ENCODE peak calls at places on chromosome 14, in five cellular contexts. One of them, this sample, is unnamed.

GRCh38 chr14:58746261-58746660 is 108.5 kb downstream of the DACT1 start:
- DNase-seq in neuronal stem cell: no peak
- DNase-seq in mesendoderm: no peak
- DNase-seq in trophoblast cell: peak
- DNase-seq in IMR-90: peak
- DNase-seq in this sample: peak

GRCh38 chr14:73227812-73228781 is 9.2 kb upstream of the PAPLN start:
- DNase-seq in trophoblast cell: peak
- DNase-seq in IMR-90: peak
- DNase-seq in neuronal stem cell: no peak
- DNase-seq in mesendoderm: peak
- DNase-seq in this sample: peak

GRCh38 chr14:103213331-103213730 is 90.1 kb downstream of the TNFAIP2 start:
- DNase-seq in IMR-90: no peak
- DNase-seq in mesendoderm: no peak
- DNase-seq in neuronal stem cell: no peak
- DNase-seq in trophoblast cell: no peak
- DNase-seq in this sample: no peak

GRCh38 chr14:22630486-22630885 is 13.7 kb downstream of the OR6J1 start:
- DNase-seq in IMR-90: peak
- DNase-seq in mesendoderm: no peak
- DNase-seq in trophoblast cell: no peak
- DNase-seq in neuronal stem cell: no peak
- DNase-seq in this sample: no peak

GRCh38 chr14:29663281-29663801 is 264.3 kb downstream of the PRKD1 start:
- DNase-seq in IMR-90: no peak
- DNase-seq in mesendoderm: peak
- DNase-seq in trophoblast cell: no peak
- DNase-seq in neuronal stem cell: no peak
- DNase-seq in this sample: no peak

GRCh38 chr14:36553650-36554260 is 28.7 kb downstream of the NKX2-8 start:
- DNase-seq in IMR-90: peak
- DNase-seq in neuronal stem cell: peak
- DNase-seq in mesendoderm: peak
- DNase-seq in trophoblast cell: no peak
- DNase-seq in this sample: peak

GRCh38 chr14:55102141-55102547 is 26.9 kb upstream of the LGALS3 start:
- DNase-seq in neuronal stem cell: no peak
- DNase-seq in trophoblast cell: no peak
- DNase-seq in IMR-90: peak
- DNase-seq in mesendoderm: peak
- DNase-seq in this sample: peak

GRCh38 chr14:105911006-105911847 is 384.8 kb downstream of the TMEM121 start:
- DNase-seq in IMR-90: no peak
- DNase-seq in trophoblast cell: no peak
- DNase-seq in neuronal stem cell: no peak
- DNase-seq in mesendoderm: no peak
- DNase-seq in this sample: no peak

GRCh38 chr14:79605863-79606262 is 605.4 kb downstream of the DIO2 start:
- DNase-seq in trophoblast cell: no peak
- DNase-seq in IMR-90: no peak
- DNase-seq in neuronal stem cell: no peak
- DNase-seq in mesendoderm: no peak
- DNase-seq in this sample: no peak

GRCh38 chr14:55160989-55161388 is 30.4 kb downstream of the DLGAP5 start:
- DNase-seq in neuronal stem cell: no peak
- DNase-seq in mesendoderm: no peak
- DNase-seq in IMR-90: peak
- DNase-seq in trophoblast cell: no peak
- DNase-seq in this sample: peak

GRCh38 chr14:74404435-74404834 is 21.6 kb downstream of the SYNDIG1L start:
- DNase-seq in IMR-90: no peak
- DNase-seq in neuronal stem cell: no peak
- DNase-seq in mesendoderm: no peak
- DNase-seq in trophoblast cell: no peak
- DNase-seq in this sample: no peak

GRCh38 chr14:71324767-71325272 is 417.6 kb downstream of the PCNX1 start:
- DNase-seq in mesendoderm: peak
- DNase-seq in trophoblast cell: no peak
- DNase-seq in neuronal stem cell: no peak
- DNase-seq in IMR-90: peak
- DNase-seq in this sample: peak

GRCh38 chr14:19823765-19824164 is 20.2 kb downstream of the OR4N2 start:
- DNase-seq in trophoblast cell: peak
- DNase-seq in neuronal stem cell: no peak
- DNase-seq in mesendoderm: no peak
- DNase-seq in IMR-90: no peak
- DNase-seq in this sample: no peak
- H3K27ac ChIP-seq in trophoblast cell: no peak
- H3K27ac ChIP-seq in neuronal stem cell: no peak
- H3K27ac ChIP-seq in mesendoderm: no peak
- H3K27ac ChIP-seq in IMR-90: no peak
- H3K27ac ChIP-seq in this sample: no peak

GRCh38 chr14:57729208-57730187 is 136.4 kb downstream of the SLC35F4 start:
- DNase-seq in IMR-90: no peak
- DNase-seq in trophoblast cell: no peak
- DNase-seq in mesendoderm: no peak
- DNase-seq in neuronal stem cell: no peak
- DNase-seq in this sample: no peak

DNA sequence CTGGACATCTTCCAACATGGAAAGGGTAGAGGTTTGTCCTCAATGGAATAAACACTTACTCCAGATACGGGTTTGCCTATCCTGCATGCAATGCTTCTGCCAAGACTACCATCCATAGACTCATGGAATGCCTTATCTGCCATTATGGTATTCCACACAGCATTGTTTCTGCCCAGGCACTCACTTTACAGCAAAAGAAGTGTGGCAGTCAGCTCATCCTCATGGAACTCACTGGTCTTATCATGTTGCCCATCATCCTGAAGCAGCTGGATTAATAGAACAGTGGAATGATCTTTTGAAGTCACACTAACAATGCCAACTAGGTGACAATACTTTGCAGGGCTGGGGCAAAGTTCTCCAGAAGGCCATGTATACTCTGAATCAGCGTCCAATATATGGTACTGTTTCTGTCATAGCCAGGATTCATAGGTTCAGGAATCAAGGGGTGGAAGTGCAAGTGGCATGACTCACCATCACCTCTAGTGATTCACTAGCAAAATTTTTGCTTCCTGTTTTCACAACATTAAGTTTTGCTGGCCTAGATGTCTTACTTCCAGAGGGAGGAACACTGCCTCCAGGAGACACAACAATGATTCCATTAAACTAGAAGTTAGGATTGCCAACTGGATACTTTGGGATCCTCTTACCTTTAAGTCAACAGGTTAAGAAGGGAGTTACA is 140.4 kb downstream of the SLC35F4 start:
- DNase-seq in mesendoderm: no peak
- DNase-seq in IMR-90: no peak
- DNase-seq in neuronal stem cell: no peak
- DNase-seq in trophoblast cell: peak
- DNase-seq in this sample: no peak
- H3K23ac ChIP-seq in mesendoderm: no peak
- H3K23ac ChIP-seq in IMR-90: no peak
- H3K23ac ChIP-seq in neuronal stem cell: no peak
- H3K23ac ChIP-seq in trophoblast cell: no peak
- H3K23ac ChIP-seq in this sample: no peak

GRCh38 chr14:65723348-65723747 is 310.8 kb downstream of the FUT8 start:
- DNase-seq in mesendoderm: no peak
- DNase-seq in trophoblast cell: no peak
- DNase-seq in IMR-90: no peak
- DNase-seq in neuronal stem cell: no peak
- DNase-seq in this sample: no peak
- H3K4me3 ChIP-seq in mesendoderm: no peak
- H3K4me3 ChIP-seq in trophoblast cell: no peak
- H3K4me3 ChIP-seq in IMR-90: no peak
- H3K4me3 ChIP-seq in neuronal stem cell: no peak
- H3K4me3 ChIP-seq in this sample: no peak

DNA sequence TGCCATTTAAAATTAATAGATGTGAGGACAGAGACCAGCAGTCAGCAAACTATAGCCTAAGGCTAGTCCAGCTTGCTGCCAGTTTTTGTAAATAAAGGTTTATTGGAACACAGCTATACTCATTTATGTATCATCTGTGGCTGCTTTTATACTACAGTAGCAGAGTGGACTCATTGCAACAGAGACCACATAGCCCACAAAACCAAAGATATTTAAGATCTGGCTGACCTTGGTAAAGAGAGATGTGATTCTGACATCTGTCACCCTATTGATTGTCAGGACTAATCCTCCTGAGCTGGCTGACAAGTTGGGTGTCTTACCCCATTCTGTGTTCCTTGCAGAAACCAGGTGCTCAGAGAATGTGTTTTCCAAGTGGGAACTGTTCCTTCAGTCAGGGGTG is 99.9 kb downstream of the BEGAIN start:
- DNase-seq in neuronal stem cell: no peak
- DNase-seq in mesendoderm: no peak
- DNase-seq in trophoblast cell: no peak
- DNase-seq in IMR-90: no peak
- DNase-seq in this sample: no peak
- H3K27ac ChIP-seq in neuronal stem cell: no peak
- H3K27ac ChIP-seq in mesendoderm: no peak
- H3K27ac ChIP-seq in trophoblast cell: no peak
- H3K27ac ChIP-seq in IMR-90: no peak
- H3K27ac ChIP-seq in this sample: no peak

DNA sequence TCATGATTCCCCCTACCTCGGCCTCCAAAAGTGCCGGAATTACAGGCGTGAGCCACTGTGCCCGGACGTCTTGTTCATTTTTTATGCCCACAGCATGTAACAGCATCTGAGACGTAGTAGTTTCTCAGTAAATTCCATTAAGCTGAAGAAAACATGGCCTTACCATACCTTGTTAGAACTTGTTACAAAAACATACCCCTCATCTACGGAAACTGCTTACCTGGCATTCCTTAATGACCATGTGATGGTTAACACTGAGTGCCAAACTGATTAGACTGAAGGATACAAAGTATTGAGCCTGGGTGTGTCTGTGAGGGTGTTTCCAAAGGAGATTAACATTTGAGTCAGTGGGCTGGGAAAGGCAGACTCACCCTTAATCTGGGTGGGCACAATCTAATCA is 186.8 kb downstream of the CEP128 start:
- DNase-seq in neuronal stem cell: no peak
- DNase-seq in IMR-90: no peak
- DNase-seq in trophoblast cell: peak
- DNase-seq in mesendoderm: peak
- DNase-seq in this sample: no peak
- H3K23ac ChIP-seq in neuronal stem cell: no peak
- H3K23ac ChIP-seq in IMR-90: no peak
- H3K23ac ChIP-seq in trophoblast cell: no peak
- H3K23ac ChIP-seq in mesendoderm: no peak
- H3K23ac ChIP-seq in this sample: no peak

DNA sequence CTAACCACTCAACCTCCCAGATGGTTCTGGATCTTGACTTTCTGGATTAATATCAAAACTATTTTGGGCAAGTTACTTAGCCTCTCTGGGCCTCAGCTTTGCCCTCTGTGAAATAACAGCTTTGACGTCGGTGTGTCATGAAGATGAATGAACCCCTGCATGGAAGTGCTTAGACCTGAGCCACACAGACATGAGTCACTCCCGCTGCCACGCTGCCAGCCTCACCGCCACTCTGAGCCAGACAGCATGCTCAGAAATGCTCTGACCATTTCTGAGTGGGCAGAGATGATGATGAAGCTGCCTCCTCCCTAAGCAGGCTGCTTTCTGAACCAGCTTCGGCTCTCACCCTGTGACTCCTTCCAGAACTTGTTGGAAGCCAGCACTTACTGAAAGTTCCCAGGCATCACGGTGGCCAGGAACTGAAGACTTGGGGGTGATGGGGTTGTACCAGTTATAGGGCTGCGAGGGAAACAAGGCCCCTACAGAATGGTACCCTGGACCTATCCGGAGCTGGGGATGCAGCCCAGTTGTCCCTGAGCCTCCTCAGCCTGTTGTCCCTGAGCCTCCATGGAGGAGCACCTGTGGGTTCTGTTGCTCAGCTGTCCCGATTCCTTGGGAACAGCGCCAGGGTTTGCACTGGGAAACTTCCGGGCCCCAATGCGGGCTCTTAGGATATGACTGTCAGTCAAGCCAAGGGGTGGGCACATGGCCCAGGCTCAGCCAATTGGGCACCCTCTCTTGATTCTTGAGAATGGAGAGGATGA is 2.0 kb upstream of the CCDC197 start:
- DNase-seq in mesendoderm: no peak
- DNase-seq in trophoblast cell: no peak
- DNase-seq in neuronal stem cell: no peak
- DNase-seq in IMR-90: peak
- DNase-seq in this sample: peak
- H3K4me3 ChIP-seq in mesendoderm: no peak
- H3K4me3 ChIP-seq in trophoblast cell: no peak
- H3K4me3 ChIP-seq in neuronal stem cell: no peak
- H3K4me3 ChIP-seq in IMR-90: no peak
- H3K4me3 ChIP-seq in this sample: no peak

GRCh38 chr14:53536446-53536845 is 383.3 kb upstream of the DDHD1 start:
- DNase-seq in trophoblast cell: no peak
- DNase-seq in neuronal stem cell: no peak
- DNase-seq in mesendoderm: no peak
- DNase-seq in IMR-90: no peak
- DNase-seq in this sample: no peak
- H3K27ac ChIP-seq in trophoblast cell: no peak
- H3K27ac ChIP-seq in neuronal stem cell: no peak
- H3K27ac ChIP-seq in mesendoderm: no peak
- H3K27ac ChIP-seq in IMR-90: peak
- H3K27ac ChIP-seq in this sample: no peak

GRCh38 chr14:104783484-104784217 is 11.9 kb downstream of the AKT1 start:
- DNase-seq in mesendoderm: no peak
- DNase-seq in IMR-90: no peak
- DNase-seq in neuronal stem cell: no peak
- DNase-seq in trophoblast cell: no peak
- DNase-seq in this sample: no peak
- H3K23ac ChIP-seq in mesendoderm: no peak
- H3K23ac ChIP-seq in IMR-90: no peak
- H3K23ac ChIP-seq in neuronal stem cell: peak
- H3K23ac ChIP-seq in trophoblast cell: no peak
- H3K23ac ChIP-seq in this sample: no peak